ENCODE peak calls at places on chromosome 10, in seven cellular contexts. J, G, T, I, Y, O and X are unnamed samples. For H4K20me1, the result is how much of the 10 kb centered on the place peaks cover.

GRCh38 chr10:7185367-7185690 is 225.5 kb downstream of the SFMBT2 start:
- DNase-seq in J (no peak), G (no peak), T (no peak), I (no peak), Y (no peak), O (no peak), X (no peak)

GRCh38 chr10:11713186-11713743 is 28.9 kb upstream of the ECHDC3 start:
- DNase-seq in J (peak), G (no peak), T (no peak), I (no peak), Y (no peak), O (peak), X (peak)

GRCh38 chr10:113987805-113988204 is 55.9 kb upstream of the ADRB1 start:
- DNase-seq in J (no peak), G (no peak), T (no peak), I (no peak), Y (no peak), O (no peak), X (peak)

GRCh38 chr10:11837372-11838161 is 14.4 kb downstream of the PROSER2 start:
- DNase-seq in J (no peak), G (no peak), T (no peak), I (no peak), Y (no peak), O (no peak), X (no peak)

GRCh38 chr10:3287566-3288445 is 115.2 kb upstream of the PITRM1 start:
- DNase-seq in J (no peak), G (peak), T (no peak), I (peak), Y (no peak), O (no peak), X (no peak)

GRCh38 chr10:35913628-35914027 is 271.5 kb upstream of the FZD8 start:
- DNase-seq in J (peak), G (no peak), T (no peak), I (no peak), Y (no peak), O (no peak), X (peak)

GRCh38 chr10:87092861-87093460 is 1.7 kb downstream of the GLUD1 start:
- DNase-seq in J (peak), G (peak), T (peak), I (no peak), Y (peak), O (peak), X (peak)

GRCh38 chr10:31601136-31601535 is 282.1 kb downstream of the ZEB1 start:
- DNase-seq in J (no peak), G (no peak), T (no peak), I (no peak), Y (no peak), O (no peak), X (no peak)

GRCh38 chr10:121580276-121581116 is 17.7 kb downstream of the FGFR2 start:
- DNase-seq in J (no peak), G (peak), T (no peak), I (no peak), Y (peak), O (no peak), X (no peak)

GRCh38 chr10:94314913-94315545 is 47.7 kb downstream of the NOC3L start:
- DNase-seq in J (no peak), G (peak), T (no peak), I (no peak), Y (peak), O (peak), X (peak)

GRCh38 chr10:124731551-124731950 is 12.6 kb downstream of the FAM53B start:
- DNase-seq in J (no peak), G (no peak), T (no peak), I (no peak), Y (no peak), O (no peak), X (no peak)

GRCh38 chr10:101330236-101331225 is 23.4 kb upstream of the BTRC start:
- DNase-seq in J (peak), G (no peak), T (no peak), I (no peak), Y (no peak), O (no peak), X (peak)

GRCh38 chr10:132855889-132856288 is 69.9 kb upstream of the NKX6-2 start:
- DNase-seq in J (no peak), G (no peak), T (no peak), I (no peak), Y (no peak), O (no peak), X (no peak)

GRCh38 chr10:123549761-123550454 is 116.2 kb upstream of the GPR26 start:
- DNase-seq in J (no peak), G (no peak), T (no peak), I (no peak), Y (no peak), O (no peak), X (no peak)

GRCh38 chr10:123550680-123551096 is 115.5 kb upstream of the GPR26 start:
- DNase-seq in J (no peak), G (peak), T (no peak), I (no peak), Y (no peak), O (no peak), X (no peak)

GRCh38 chr10:123551259-123551658 is 114.9 kb upstream of the GPR26 start:
- DNase-seq in J (no peak), G (no peak), T (no peak), I (no peak), Y (no peak), O (no peak), X (no peak)

GRCh38 chr10:123544986-123545385 is 121.2 kb upstream of the GPR26 start:
- DNase-seq in J (no peak), G (no peak), T (no peak), I (no peak), Y (no peak), O (no peak), X (no peak)

DNA sequence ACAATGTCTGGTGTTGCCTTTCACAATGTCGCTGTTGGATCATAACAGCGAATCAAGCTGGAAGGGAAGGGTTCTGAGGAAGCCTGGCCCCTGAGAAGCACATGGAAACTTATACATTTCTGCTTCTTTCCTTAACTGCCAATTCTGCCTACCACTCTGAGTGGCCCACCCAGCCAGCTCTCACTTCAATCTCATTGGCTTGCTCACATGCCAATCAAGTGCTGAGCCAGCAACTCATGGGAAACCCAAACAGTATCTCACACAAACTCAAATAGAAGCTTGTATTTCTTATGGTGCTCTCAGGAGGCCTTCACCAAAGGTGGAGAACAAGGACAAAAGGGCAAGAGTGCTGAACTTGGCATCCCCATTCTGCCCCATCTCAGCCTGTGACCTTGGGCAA is 117.4 kb upstream of the GPR26 start:
- DNase-seq in J (no peak), G (peak), T (no peak), I (no peak), Y (no peak), O (no peak), X (no peak)
- H3K4me2 ChIP-seq in J (no peak), G (no peak), T (no peak), I (no peak), Y (no peak), O (no peak), X (no peak)

GRCh38 chr10:127695431-127695830 is 41.6 kb upstream of the FOXI2 start:
- DNase-seq in J (no peak), G (peak), T (no peak), I (no peak), Y (no peak), O (no peak), X (no peak)
- H4K20me1 ChIP-seq in J (under half), G (under half), T (under half), I (under half), Y (under half), O (under half), X (under half)

GRCh38 chr10:103451091-103451801 is 924 bp downstream of the CALHM2 start:
- DNase-seq in J (no peak), G (no peak), T (no peak), I (peak), Y (no peak), O (no peak), X (peak)
- H3K4me3 ChIP-seq in J (peak), G (peak), T (no peak), I (peak), Y (no peak), O (peak), X (peak)

GRCh38 chr10:73886625-73887024 is 12.3 kb upstream of the CAMK2G start:
- DNase-seq in J (no peak), G (no peak), T (no peak), I (no peak), Y (no peak), O (no peak), X (peak)

GRCh38 chr10:73889014-73889413 is 14.7 kb upstream of the CAMK2G start:
- DNase-seq in J (peak), G (no peak), T (no peak), I (peak), Y (no peak), O (peak), X (peak)

GRCh38 chr10:73890261-73890660 is 15.9 kb upstream of the CAMK2G start:
- DNase-seq in J (no peak), G (no peak), T (no peak), I (no peak), Y (no peak), O (no peak), X (no peak)

GRCh38 chr10:73887038-73888015 is 13.0 kb upstream of the CAMK2G start:
- DNase-seq in J (peak), G (no peak), T (no peak), I (peak), Y (no peak), O (peak), X (peak)

DNA sequence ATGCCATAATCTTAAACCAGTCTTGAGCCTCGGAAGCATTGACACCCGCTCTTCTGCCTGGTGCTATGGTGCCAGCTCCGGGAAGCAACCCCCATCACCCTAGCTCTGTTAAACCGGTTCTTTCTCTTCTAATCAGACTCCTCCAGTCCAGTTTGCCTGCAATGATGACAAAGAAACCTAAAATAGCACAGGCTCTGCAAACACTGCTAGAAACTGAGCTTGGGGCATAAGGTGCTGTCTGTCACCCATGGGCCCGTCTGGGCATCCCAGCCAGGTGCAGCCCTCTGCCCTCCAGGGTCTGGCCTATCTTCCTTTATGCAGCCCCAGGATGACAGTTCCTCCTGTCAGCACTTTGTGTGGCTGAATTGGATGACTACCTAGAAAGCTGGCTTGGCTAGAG is 14.2 kb upstream of the CAMK2G start:
- DNase-seq in J (no peak), G (no peak), T (no peak), I (no peak), Y (no peak), O (no peak), X (peak)
- H3K4me2 ChIP-seq in J (peak), G (no peak), T (no peak), I (peak), Y (no peak), O (no peak), X (no peak)

GRCh38 chr10:97740613-97741012 is 3.7 kb downstream of the ZFYVE27 start:
- DNase-seq in J (no peak), G (no peak), T (no peak), I (no peak), Y (no peak), O (no peak), X (no peak)
- H4K20me1 ChIP-seq in J (half or more), G (under half), T (under half), I (under half), Y (under half), O (under half), X (under half)

DNA sequence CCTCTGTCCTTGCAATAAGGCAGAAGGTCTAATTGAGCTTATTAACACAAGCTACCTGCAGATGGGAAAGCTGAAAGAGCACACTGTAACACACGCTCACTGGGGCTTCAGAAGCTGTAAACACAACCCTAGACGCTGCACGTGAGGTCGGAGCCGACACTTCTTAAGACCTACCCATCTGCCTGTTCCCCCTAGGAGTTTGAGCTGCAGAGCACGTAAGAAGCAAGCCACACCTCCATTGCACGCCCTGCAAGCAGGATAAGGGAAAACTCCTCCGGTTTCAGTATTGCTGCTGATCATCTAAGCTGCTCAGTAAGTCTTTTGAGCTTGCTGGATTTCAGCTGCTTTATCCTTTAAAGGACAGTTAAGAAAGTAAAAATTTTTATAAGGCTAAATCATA is 244.0 kb upstream of the ZWINT start:
- DNase-seq in J (no peak), G (peak), T (peak), I (no peak), Y (peak), O (peak), X (no peak)
- H3K4me3 ChIP-seq in J (no peak), G (no peak), T (peak), I (no peak), Y (no peak), O (no peak), X (no peak)

GRCh38 chr10:14382022-14382421 is 51.3 kb upstream of the FRMD4A start:
- DNase-seq in J (peak), G (no peak), T (no peak), I (no peak), Y (no peak), O (no peak), X (no peak)
- H3K4me2 ChIP-seq in J (peak), G (no peak), T (no peak), I (no peak), Y (no peak), O (no peak), X (no peak)